ENCODE peak calls at places on chromosomes 2 and 18, in four cellular contexts. I is adipocyte, M is spleen, Z is sigmoid colon. Q is an unnamed sample. For H3K4me1, the result is how much of the 10 kb centered on the place peaks cover.

GRCh38 chr18:22169889-22170420 is 566 bp downstream of the GATA6 start:
- DNase-seq in Z (no peak), I (no peak), M (peak), Q (peak)

GRCh38 chr2:25380586-25381360 is 39.0 kb upstream of the DNMT3A start:
- DNase-seq in I (no peak), M (peak), Z (no peak), Q (peak)

GRCh38 chr2:190847504-190848201 is 33.0 kb upstream of the GLS start:
- DNase-seq in I (peak), M (no peak), Z (no peak), Q (no peak)

GRCh38 chr18:75428490-75428889 is 987 bp upstream of the SMIM21 start:
- DNase-seq in Z (no peak), I (no peak), M (no peak), Q (no peak)

GRCh38 chr2:172049721-172050120 is 35.6 kb upstream of the DLX1 start:
- DNase-seq in Z (no peak), I (no peak), M (no peak), Q (no peak)

GRCh38 chr2:215651412-215651811 is 215.5 kb upstream of the FN1 start:
- DNase-seq in Z (no peak), M (no peak), I (no peak), Q (no peak)

GRCh38 chr2:235533616-235534385 is 40.0 kb downstream of the AGAP1 start:
- DNase-seq in I (no peak), Z (no peak), M (peak), Q (no peak)

GRCh38 chr2:135885709-135886108 is 9.5 kb upstream of the MCM6 start:
- DNase-seq in I (no peak), Z (no peak), M (no peak), Q (no peak)

GRCh38 chr2:223797811-223798721 is 39.3 kb downstream of the AP1S3 start:
- DNase-seq in Z (no peak), I (peak), M (no peak), Q (no peak)

GRCh38 chr18:48314694-48315093 is 94.5 kb downstream of the ZBTB7C start:
- DNase-seq in Z (no peak), M (peak), I (no peak), Q (no peak)

GRCh38 chr2:165560377-165560988 is 91.0 kb downstream of the CSRNP3 start:
- DNase-seq in Z (no peak), I (no peak), M (no peak), Q (no peak)

GRCh38 chr2:200383380-200384110 is 77.1 kb downstream of the SPATS2L start:
- DNase-seq in M (no peak), Z (no peak), I (peak), Q (peak)

GRCh38 chr2:177753682-177754475 is 318.7 kb downstream of the PDE11A start:
- DNase-seq in I (peak), M (no peak), Z (peak), Q (peak)

GRCh38 chr2:169221745-169222369 is 140.5 kb downstream of the LRP2 start:
- DNase-seq in Z (no peak), M (no peak), I (peak), Q (no peak)

GRCh38 chr2:134718095-134718955 is 475 bp downstream of the TMEM163 start:
- DNase-seq in I (peak), M (peak), Z (no peak), Q (no peak)

GRCh38 chr2:86223098-86223681 is 23.9 kb downstream of the MRPL35 start:
- DNase-seq in M (no peak), Z (peak), I (peak), Q (no peak)

GRCh38 chr2:15383695-15384350 is 177.3 kb downstream of the NBAS start:
- DNase-seq in I (no peak), Z (no peak), M (no peak), Q (no peak)

GRCh38 chr2:130727286-130727924 is 1.5 kb upstream of the GPR148 start:
- DNase-seq in M (peak), Z (peak), I (peak), Q (peak)

GRCh38 chr2:106596844-106597243 is 109.7 kb downstream of the CD8B2 start:
- DNase-seq in I (no peak), Z (no peak), M (no peak), Q (no peak)

GRCh38 chr18:45962461-45962860 is 4.7 kb downstream of the EPG5 start:
- DNase-seq in I (peak), M (no peak), Z (no peak), Q (no peak)

GRCh38 chr2:46236876-46237859 is 60.0 kb upstream of the EPAS1 start:
- DNase-seq in I (no peak), M (no peak), Z (no peak), Q (no peak)

GRCh38 chr2:46236006-46236875 is 61.0 kb upstream of the EPAS1 start:
- DNase-seq in M (no peak), I (no peak), Z (no peak), Q (no peak)

GRCh38 chr2:46239847-46240181 is 57.4 kb upstream of the EPAS1 start:
- DNase-seq in I (no peak), M (peak), Z (no peak), Q (no peak)

GRCh38 chr2:46241344-46241743 is 55.9 kb upstream of the EPAS1 start:
- DNase-seq in I (no peak), M (no peak), Z (no peak), Q (no peak)

GRCh38 chr2:46239175-46239846 is 57.9 kb upstream of the EPAS1 start:
- DNase-seq in M (peak), I (no peak), Z (no peak), Q (no peak)
- H3K4me1 ChIP-seq in M (under half), I (under half), Z (under half), Q (under half)

GRCh38 chr2:206713770-206714169 is 4.4 kb downstream of the DYTN start:
- DNase-seq in I (peak), M (no peak), Z (no peak), Q (no peak)
- H3K4me3 ChIP-seq in I (no peak), M (no peak), Z (no peak), Q (no peak)

GRCh38 chr2:233242231-233242917 is 9.1 kb upstream of the ATG16L1 start:
- DNase-seq in Z (no peak), I (no peak), M (no peak), Q (no peak)
- H3K4me1 ChIP-seq in Z (under half), I (under half), M (under half), Q (under half)

DNA sequence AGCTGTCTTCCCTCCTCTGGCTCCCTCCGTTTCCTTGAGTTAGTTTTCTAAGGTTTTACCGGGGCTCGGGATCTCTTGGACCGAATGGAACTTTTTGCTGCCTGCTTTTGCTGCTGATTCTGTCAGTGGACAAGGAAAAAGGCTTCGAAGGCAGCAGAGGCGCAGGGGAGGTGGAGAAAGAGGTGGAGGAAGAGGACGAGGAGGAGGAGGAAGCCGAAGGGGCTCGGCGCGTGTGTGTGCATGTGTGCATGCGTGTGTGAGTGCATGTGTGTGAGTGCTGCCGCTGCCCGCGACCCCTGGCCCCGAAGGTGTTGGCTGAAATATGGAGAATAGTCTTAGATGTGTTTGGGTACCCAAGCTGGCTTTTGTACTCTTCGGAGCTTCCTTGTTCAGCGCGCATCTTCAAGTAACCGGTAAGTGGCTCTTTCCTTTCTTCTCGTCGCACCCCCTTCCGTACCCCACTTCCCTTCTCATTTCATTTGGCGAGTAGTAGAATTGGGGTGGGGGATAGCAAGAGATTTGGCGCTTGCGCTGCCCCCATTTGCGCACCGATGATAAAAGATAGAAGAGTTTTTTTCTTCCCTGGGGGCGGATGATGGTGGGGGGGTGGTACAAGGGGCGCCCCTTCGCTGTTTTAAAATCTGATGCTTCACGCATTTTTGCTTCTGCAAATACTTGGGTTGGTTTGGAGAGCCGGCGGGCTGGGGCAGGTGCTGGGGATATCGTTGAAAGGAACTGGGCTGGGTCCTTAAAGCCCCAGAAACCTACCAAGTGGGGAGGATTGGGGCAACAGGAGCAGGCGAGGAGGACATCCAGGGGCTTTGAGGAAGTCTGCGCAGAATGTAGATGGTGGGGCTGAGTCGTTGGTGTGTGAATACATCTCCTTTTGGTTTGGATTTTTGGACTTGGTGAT is 725 bp downstream of the DCC start:
- DNase-seq in M (no peak), Z (no peak), I (peak), Q (no peak)
- H3K4me3 ChIP-seq in M (no peak), Z (peak), I (no peak), Q (no peak)

GRCh38 chr2:105325389-105325963 is 4.1 kb downstream of the TGFBRAP1 start:
- DNase-seq in I (peak), M (no peak), Z (no peak), Q (no peak)
- H3K4me1 ChIP-seq in I (under half), M (half or more), Z (under half), Q (under half)

DNA sequence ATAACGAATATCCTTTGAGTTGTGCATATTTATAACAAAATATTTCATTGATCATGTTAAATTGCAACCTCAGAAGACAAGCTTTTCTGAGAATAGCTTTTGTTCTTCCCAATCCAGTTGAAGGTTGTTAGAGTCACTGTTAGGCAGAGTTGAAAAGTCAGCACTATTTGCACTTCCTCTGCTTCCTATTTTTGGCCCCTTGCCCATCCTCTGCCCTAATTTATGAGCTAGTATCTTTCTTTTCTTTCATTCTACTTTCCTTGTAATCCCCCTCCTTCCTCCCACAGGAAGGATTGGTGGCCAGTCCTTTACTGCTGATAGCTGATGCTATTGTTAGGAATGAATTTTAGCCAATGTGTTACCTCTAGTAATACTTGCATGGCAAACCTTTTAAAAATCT is 4.9 kb downstream of the RALB start:
- DNase-seq in Z (peak), I (no peak), M (no peak), Q (no peak)
- H3K4me3 ChIP-seq in Z (no peak), I (no peak), M (no peak), Q (no peak)

DNA sequence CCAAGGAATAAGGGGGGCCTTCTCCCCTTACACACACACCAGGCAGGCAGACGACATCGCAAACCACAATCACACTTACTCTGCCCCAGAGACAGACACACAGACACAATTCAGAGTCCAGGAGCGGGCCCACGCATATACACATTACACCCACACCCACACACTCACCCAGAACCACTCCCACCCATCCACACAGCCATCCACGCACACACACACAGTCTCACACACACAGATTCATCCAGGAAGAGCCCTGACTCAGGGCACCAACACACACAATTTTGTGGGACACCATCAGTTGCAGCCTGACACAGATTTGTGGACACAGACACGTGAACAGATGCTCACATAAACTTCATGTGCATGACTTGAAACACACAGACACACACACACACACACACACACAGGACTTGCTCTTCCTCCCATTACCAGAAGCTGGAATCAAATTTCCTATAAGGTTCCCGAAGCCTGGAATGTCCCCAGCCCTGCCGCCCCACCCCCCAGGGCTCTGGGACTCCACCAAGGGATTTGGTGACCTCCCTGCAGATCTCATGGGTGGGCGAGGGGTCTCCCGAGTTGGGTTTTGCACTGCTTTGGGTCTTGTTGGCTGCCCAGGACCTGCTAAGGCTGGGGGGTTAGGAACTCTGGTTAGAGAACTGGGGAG is 23.5 kb downstream of the TNS1 start:
- DNase-seq in Z (peak), M (peak), I (peak), Q (no peak)
- H3K4me1 ChIP-seq in Z (half or more), M (under half), I (under half), Q (under half)

DNA sequence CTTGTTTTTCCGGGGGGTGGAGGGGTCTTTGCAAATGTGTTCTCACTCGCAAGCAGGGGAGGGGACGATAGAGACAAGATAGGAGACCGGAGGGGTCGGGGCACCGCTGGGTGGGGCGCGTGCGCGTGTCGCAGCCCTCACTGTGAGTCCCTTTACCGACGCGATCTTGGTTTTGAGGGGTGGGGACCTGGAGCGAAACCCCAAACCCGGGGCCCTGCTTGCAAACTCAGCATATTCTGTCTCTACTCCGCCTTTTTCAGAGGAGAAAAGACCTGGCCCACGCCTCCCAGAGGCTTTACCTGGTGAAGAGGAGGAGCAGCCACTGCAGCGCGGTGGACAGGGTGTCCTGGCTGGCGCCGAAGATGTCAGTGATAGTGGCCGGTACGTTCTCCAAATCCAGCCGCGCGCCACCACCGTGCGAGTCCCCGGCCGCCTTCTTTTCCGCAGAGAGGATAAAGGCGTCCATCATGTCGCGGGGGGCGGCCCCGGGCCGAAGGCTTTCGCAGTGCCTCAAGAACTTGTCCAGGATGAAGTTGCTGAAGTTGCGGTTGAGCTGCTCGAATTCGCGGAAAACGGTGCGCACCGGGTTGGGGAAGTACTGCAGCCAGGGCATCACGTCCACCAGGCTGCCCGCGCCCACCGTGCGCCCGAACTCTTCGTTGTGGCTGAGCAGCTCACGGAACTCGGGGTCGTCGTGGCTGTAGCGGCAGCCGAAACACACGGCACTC is 1.7 kb downstream of the CYP1B1 start:
- DNase-seq in I (no peak), Z (no peak), M (peak), Q (no peak)
- H3K4me3 ChIP-seq in I (peak), Z (peak), M (peak), Q (no peak)